ENCODE peak calls at places on chromosomes 13 and 19, in four cellular contexts. F is progenitor cell of endocrine pancreas, U is AG04450, O is neural progenitor cell. V is an unnamed sample.
A peak's percentile ranks its signal among the peaks of the same experiment; 100 is the strongest.

GRCh38 chr13:111604087-111604486 is 283.6 kb downstream of the TEX29 start:
- DNase-seq in O (no peak), F (no peak), U (no peak), V (peak; percentile 73)

GRCh38 chr19:2441096-2441752 is 13.8 kb upstream of the TIMM13 start:
- DNase-seq in F (no peak), O (no peak), U (no peak), V (no peak)

GRCh38 chr13:43880451-43880850 is 747 bp downstream of the LACC1 start:
- DNase-seq in O (no peak), F (no peak), U (no peak), V (no peak)

GRCh38 chr19:15562861-15563260 is 52.2 kb upstream of the CYP4F8 start:
- DNase-seq in O (no peak), F (no peak), U (peak; percentile 11), V (peak; percentile 52)

GRCh38 chr13:29487466-29488454 is 107.7 kb downstream of the SLC7A1 start:
- DNase-seq in U (no peak), F (no peak), O (no peak), V (peak; percentile 54)

GRCh38 chr13:59103004-59103768 is 1060.5 kb downstream of the DIAPH3 start:
- DNase-seq in F (no peak), O (no peak), U (peak; percentile 66), V (no peak)

GRCh38 chr13:27289016-27289665 is 18.5 kb downstream of the RASL11A start:
- DNase-seq in F (no peak), O (no peak), U (no peak), V (no peak)

GRCh38 chr13:30872685-30873443 is 33.2 kb upstream of the MEDAG start:
- DNase-seq in F (no peak), O (peak; percentile 66), U (peak; percentile 71), V (peak; percentile 86)

GRCh38 chr13:113220877-113221276 is 11.5 kb downstream of the CUL4A start:
- DNase-seq in F (no peak), U (no peak), O (peak; percentile 48), V (peak; percentile 64)

GRCh38 chr19:19551862-19552192 is 13.8 kb downstream of the CILP2 start:
- DNase-seq in O (no peak), F (no peak), U (no peak), V (no peak)

GRCh38 chr19:710767-711166 is 2.0 kb downstream of the PALM start:
- DNase-seq in F (no peak), U (no peak), O (no peak), V (no peak)

GRCh38 chr19:11234486-11235075 is 4.8 kb upstream of the ANGPTL8 start:
- DNase-seq in U (no peak), O (no peak), F (no peak), V (no peak)

GRCh38 chr19:18109363-18109730 is 11.8 kb downstream of the MAST3 start:
- DNase-seq in U (no peak), O (no peak), F (no peak), V (no peak)

GRCh38 chr13:39266426-39266825 is 228.2 kb downstream of the NHLRC3 start:
- DNase-seq in O (no peak), F (no peak), U (no peak), V (no peak)

DNA sequence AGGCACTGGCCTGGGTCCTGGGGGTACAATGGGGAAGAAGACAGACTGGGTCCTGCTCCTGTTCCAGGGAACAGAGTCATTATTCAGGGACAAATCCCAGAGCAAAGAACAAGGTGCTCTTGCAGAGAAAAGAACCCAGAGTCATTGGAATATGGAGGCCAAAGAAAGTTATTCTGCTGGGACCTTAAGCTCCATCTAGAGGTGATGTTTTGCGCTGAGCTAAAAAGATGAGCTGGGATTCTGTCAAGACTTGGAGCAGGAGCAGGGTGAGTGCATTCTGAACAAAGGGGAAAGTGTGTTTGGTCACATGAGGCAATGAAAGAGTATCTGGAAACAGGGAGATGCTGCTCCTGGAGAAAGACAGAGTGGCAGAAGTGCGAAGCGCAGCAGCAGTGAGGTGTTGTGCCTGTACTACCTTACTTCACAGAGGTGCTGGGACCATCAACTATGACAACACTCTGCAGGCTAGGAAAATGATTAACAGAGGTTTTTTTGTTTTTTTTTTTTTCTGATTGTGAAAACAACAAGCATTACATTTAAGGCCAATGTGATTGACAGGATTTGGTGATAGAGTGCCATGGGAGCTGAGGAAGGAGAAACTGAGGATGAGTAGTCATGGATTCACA is 95.3 kb upstream of the TNFSF11 start:
- DNase-seq in F (no peak), U (no peak), O (peak; percentile 27), V (peak; percentile 55)
- TF ChIP-seq CTCF in F (peak; percentile 33), U (peak; percentile 60), O (peak; percentile 44), V (peak; percentile 71)

GRCh38 chr13:36818483-36819063 is 449 bp upstream of the RFXAP start:
- DNase-seq in O (no peak), F (no peak), U (no peak), V (no peak)

GRCh38 chr13:36819811-36820140 is 754 bp downstream of the RFXAP start:
- DNase-seq in U (no peak), F (no peak), O (peak; percentile 61), V (no peak)

GRCh38 chr13:36817996-36818395 is 1.0 kb upstream of the RFXAP start:
- DNase-seq in U (no peak), F (no peak), O (no peak), V (no peak)

GRCh38 chr13:36820222-36820621 is 1.2 kb downstream of the RFXAP start:
- DNase-seq in F (no peak), U (no peak), O (no peak), V (no peak)

DNA sequence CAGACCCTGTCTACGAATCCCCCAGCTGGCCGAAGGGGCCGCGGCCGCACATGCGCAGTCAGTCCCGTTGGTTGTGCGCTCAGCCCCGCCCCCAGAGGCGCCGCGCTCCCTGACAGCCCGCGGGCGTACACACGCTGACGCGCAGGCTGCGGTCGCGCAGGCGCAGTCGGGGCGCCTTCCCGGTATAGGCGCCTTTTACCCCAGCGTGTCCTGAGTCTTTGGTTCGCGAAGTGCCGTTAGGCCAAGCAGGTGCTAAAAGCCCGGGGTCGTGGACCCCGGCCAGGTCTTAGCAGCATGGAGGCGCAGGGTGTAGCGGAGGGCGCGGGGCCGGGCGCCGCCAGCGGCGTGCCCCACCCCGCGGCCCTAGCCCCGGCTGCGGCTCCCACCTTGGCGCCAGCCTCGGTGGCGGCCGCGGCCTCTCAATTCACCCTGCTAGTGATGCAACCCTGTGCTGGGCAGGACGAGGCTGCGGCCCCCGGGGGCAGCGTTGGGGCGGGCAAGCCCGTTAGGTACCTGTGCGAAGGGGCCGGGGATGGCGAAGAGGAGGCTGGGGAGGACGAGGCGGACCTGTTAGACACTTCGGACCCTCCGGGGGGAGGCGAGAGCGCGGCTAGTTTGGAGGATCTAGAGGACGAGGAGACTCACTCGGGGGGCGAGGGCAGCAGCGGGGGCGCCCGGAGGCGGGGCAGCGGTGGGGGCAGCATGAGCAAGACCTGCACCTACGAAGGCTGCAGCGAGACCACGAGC is at the start of gene RFXAP:
- DNase-seq in F (peak; percentile 97), U (peak; percentile 66), O (peak; percentile 97), V (peak; percentile 97)
- TF ChIP-seq CTCF in F (no peak), U (no peak), O (peak; percentile 22), V (no peak)

GRCh38 chr13:99087130-99087953 is 109.5 kb upstream of the DOCK9 start:
- DNase-seq in O (peak; percentile 94), F (peak; percentile 87), U (peak; percentile 32), V (peak; percentile 98)
- TF ChIP-seq CTCF in O (peak; percentile 40), F (peak; percentile 52), U (no peak), V (peak; percentile 70)

DNA sequence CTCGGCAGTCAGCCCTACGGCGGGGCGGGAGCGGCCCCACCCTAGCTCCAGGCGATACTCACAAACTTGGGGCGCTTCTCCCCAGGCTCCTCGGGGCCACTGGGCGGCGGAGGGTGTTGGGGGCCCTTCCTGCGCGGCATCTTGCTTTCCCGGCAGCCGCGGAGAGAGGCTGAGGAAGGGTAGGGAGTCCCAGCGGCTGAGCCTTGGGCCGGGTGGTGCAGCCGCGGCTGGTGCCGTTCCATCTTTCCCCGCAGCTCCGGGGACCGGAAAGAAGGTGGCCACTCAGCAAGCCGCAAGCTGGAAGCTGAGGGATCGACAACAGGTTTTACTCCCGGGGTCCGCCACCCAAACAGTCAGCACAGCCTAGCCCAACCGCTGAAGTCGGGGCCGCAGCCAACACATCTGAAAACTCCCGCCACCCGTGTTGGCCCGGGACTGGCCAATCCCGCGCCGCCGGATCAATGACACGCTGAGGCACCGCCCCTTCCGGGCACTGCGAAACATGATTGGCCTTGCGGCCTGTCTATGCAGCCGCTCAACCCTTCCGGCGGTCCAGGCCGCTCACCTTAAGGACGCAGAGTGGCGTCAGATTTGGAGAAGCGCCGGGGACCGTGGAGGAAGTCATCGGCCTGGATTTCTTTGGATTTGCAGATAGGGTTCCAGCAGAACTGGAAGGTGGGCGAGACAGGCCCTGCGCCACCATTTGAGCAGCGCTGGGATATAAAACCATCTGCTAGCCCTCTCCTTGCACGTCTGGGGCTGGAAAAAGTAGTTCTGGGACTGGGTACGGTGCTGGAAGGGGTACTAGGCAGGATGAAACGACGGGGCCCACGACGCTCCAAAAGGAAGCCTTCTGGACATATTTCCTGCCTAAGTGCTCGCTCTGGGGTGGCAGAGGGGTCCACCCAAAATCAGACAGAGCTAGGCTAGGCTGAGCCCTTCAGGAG is at the start of gene DIAPH3:
- DNase-seq in U (peak; percentile 89), F (peak; percentile 91), O (peak; percentile 99), V (peak; percentile 99)
- TF ChIP-seq CTCF in U (no peak), F (no peak), O (no peak), V (no peak)

GRCh38 chr13:50170447-50171037 is 155.3 kb downstream of the KCNRG start:
- DNase-seq in F (no peak), O (no peak), U (no peak), V (no peak)
- TF ChIP-seq CTCF in F (no peak), O (no peak), U (peak; percentile 46), V (no peak)

GRCh38 chr19:42569193-42569592 is 25.5 kb downstream of the CEACAM8 start:
- DNase-seq in F (no peak), O (no peak), U (no peak), V (no peak)

GRCh38 chr19:42563352-42564210 is 31.1 kb downstream of the CEACAM8 start:
- DNase-seq in U (no peak), O (peak; percentile 71), F (no peak), V (peak; percentile 79)

GRCh38 chr19:42567567-42567966 is 27.2 kb downstream of the CEACAM8 start:
- DNase-seq in U (no peak), O (no peak), F (no peak), V (no peak)

GRCh38 chr19:42571136-42571535 is 23.6 kb downstream of the CEACAM8 start:
- DNase-seq in U (no peak), F (no peak), O (no peak), V (no peak)

GRCh38 chr19:42568006-42568405 is 26.7 kb downstream of the CEACAM8 start:
- DNase-seq in O (no peak), F (no peak), U (no peak), V (no peak)
- TF ChIP-seq CTCF in O (no peak), F (no peak), U (no peak), V (no peak)